ENCODE peak calls at places on chromosomes 16 and 17, in six cellular contexts. J, S, M, W, B and G are unnamed samples.
A peak's percentile ranks its signal among the peaks of the same experiment; 100 is the strongest.

GRCh38 chr16:54706406-54706805 is 224.3 kb upstream of the IRX5 start:
- DNase-seq in J (no peak), M (no peak), S (no peak), W (no peak), B (no peak), G (no peak)

GRCh38 chr17:59367657-59368045 is 36.2 kb downstream of the YPEL2 start:
- DNase-seq in B (no peak), J (no peak), M (no peak), S (no peak), W (no peak), G (no peak)

GRCh38 chr17:11896199-11896598 is 101.1 kb downstream of the ZNF18 start:
- DNase-seq in W (no peak), S (no peak), B (no peak), J (no peak), M (no peak), G (no peak)

GRCh38 chr17:13947499-13947898 is 121.8 kb upstream of the COX10 start:
- DNase-seq in S (no peak), J (no peak), W (no peak), M (no peak), B (no peak), G (no peak)

GRCh38 chr17:5686246-5686645 is 101.9 kb upstream of the NLRP1 start:
- DNase-seq in M (no peak), J (no peak), S (no peak), B (no peak), W (no peak), G (no peak)

GRCh38 chr17:75783803-75784472 is 668 bp upstream of the UNK start:
- DNase-seq in B (no peak), M (no peak), S (no peak), J (no peak), W (no peak), G (no peak)

GRCh38 chr17:77076046-77076882 is 64.5 kb upstream of the SEC14L1 start:
- DNase-seq in J (no peak), W (no peak), M (peak; percentile 9), S (no peak), B (peak; percentile 51), G (no peak)

GRCh38 chr16:60203525-60204124 is 1469.5 kb upstream of the GOT2 start:
- DNase-seq in S (no peak), W (no peak), B (no peak), M (peak; percentile 2), J (no peak), G (peak; percentile 14)

GRCh38 chr17:67534941-67535340 is 157.9 kb downstream of the PITPNC1 start:
- DNase-seq in J (no peak), W (no peak), M (no peak), B (no peak), S (no peak), G (no peak)

GRCh38 chr17:40342575-40343058 is 21.9 kb downstream of the GJD3 start:
- DNase-seq in M (no peak), J (no peak), B (no peak), S (no peak), W (no peak), G (no peak)

GRCh38 chr16:85928411-85928820 is 29.5 kb downstream of the IRF8 start:
- DNase-seq in J (no peak), M (peak; percentile 10), B (no peak), W (peak; percentile 32), S (no peak), G (peak; percentile 29)

GRCh38 chr16:19033761-19034160 is 33.7 kb upstream of the COQ7 start:
- DNase-seq in M (no peak), S (no peak), B (no peak), J (no peak), W (no peak), G (no peak)

GRCh38 chr17:76437467-76438402 is 15.2 kb downstream of the UBE2O start:
- DNase-seq in M (no peak), J (no peak), S (no peak), W (no peak), B (peak; percentile 23), G (no peak)

GRCh38 chr17:79935845-79936470 is 96.7 kb upstream of the CBX4 start:
- DNase-seq in S (no peak), M (no peak), W (no peak), B (no peak), J (no peak), G (no peak)

GRCh38 chr16:30407794-30408534 is 558 bp downstream of the ZNF771 start:
- DNase-seq in S (no peak), M (no peak), J (no peak), B (no peak), W (peak; percentile 77), G (no peak)

GRCh38 chr16:525520-526180 is 1.9 kb upstream of the CAPN15 start:
- DNase-seq in W (peak; percentile 82), J (no peak), B (no peak), S (peak; percentile 53), M (peak; percentile 92), G (peak; percentile 81)

GRCh38 chr16:83781-84615 is 6.0 kb downstream of the MPG start:
- DNase-seq in W (peak; percentile 64), B (peak; percentile 64), J (peak; percentile 65), M (peak; percentile 28), S (no peak), G (peak; percentile 41)

GRCh38 chr17:82246365-82247174 is 17.7 kb downstream of the SLC16A3 start:
- DNase-seq in B (no peak), M (peak; percentile 63), W (peak; percentile 67), J (no peak), S (no peak), G (peak; percentile 54)

GRCh38 chr17:17351356-17351891 is 48.3 kb downstream of the NT5M start:
- DNase-seq in W (no peak), B (no peak), J (no peak), S (no peak), M (no peak), G (no peak)

GRCh38 chr16:85290626-85291301 is 178.5 kb upstream of the CIBAR2 start:
- DNase-seq in S (no peak), J (no peak), W (no peak), B (no peak), M (no peak), G (no peak)

GRCh38 chr17:46159686-46160085 is 33.5 kb downstream of the KANSL1 start:
- DNase-seq in W (peak; percentile 82), B (no peak), J (no peak), S (no peak), M (peak; percentile 87), G (peak; percentile 48)

GRCh38 chr17:37818689-37819088 is 73.8 kb upstream of the HNF1B start:
- DNase-seq in W (no peak), B (peak; percentile 18), S (no peak), J (no peak), M (peak; percentile 89), G (no peak)